ENCODE peak calls at places on chromosomes 12 and 14, in nine cellular contexts. Y is stimulated activated CD4-positive, alpha-beta T cell treated with anti-CD3 and anti-CD28 coated beads, TNF-alpha, amount 100 ng/mL, for 1 hour; E is effector CD4-positive, alpha-beta T cell; U is stimulated activated naive CD8-positive, alpha-beta T cell treated with anti-CD3 and anti-CD28 coated beads, Interleukin-15, amount 100 ng/mL, for 72 hours; C is T-helper 17 cell; Z is HuH-7; O is nucleus accumbens; M is NCI-H2171 treated with DMSO at 0.1 percent for 48 hours; W is thoracic aorta. I is an unnamed sample.

GRCh38 chr12:60689137-60689536 is 1093.3 kb downstream of the SLC16A7 start:
- DNase-seq in Y (no peak), O (no peak), W (no peak), E (no peak), Z (no peak), C (no peak), M (no peak), U (no peak), I (no peak)

GRCh38 chr12:54546511-54546910 is 2.9 kb upstream of the PDE1B start:
- DNase-seq in W (no peak), C (no peak), M (no peak), U (no peak), O (no peak), E (no peak), Y (no peak), Z (no peak), I (no peak)

GRCh38 chr12:46124132-46124847 is 133.9 kb upstream of the SCAF11 start:
- DNase-seq in C (no peak), E (no peak), Z (no peak), M (no peak), O (no peak), W (no peak), U (no peak), Y (no peak), I (no peak)

GRCh38 chr12:6533653-6534157 is 612 bp upstream of the GAPDH start:
- DNase-seq in U (no peak), Y (no peak), M (peak), W (no peak), O (peak), Z (peak), E (peak), C (peak), I (peak)

GRCh38 chr12:82527165-82527780 is 159.4 kb upstream of the TMTC2 start:
- DNase-seq in Z (peak), U (peak), W (no peak), E (peak), C (no peak), O (no peak), Y (no peak), M (peak), I (no peak)

GRCh38 chr14:31965735-31966598 is 111.1 kb upstream of the ARHGAP5 start:
- DNase-seq in O (no peak), Z (peak), U (no peak), M (no peak), Y (no peak), W (no peak), C (no peak), E (no peak), I (no peak)

GRCh38 chr12:130385193-130385592 is 47.5 kb downstream of the PIWIL1 start:
- DNase-seq in E (no peak), W (no peak), Z (no peak), U (no peak), M (no peak), C (no peak), O (no peak), Y (no peak), I (no peak)

GRCh38 chr12:48973992-48974673 is 2.6 kb upstream of the WNT10B start:
- DNase-seq in M (no peak), W (no peak), U (peak), Z (peak), C (no peak), O (no peak), E (peak), Y (no peak), I (peak)

GRCh38 chr12:64824500-64825142 is at the start of gene TBC1D30:
- DNase-seq in E (no peak), C (no peak), U (peak), W (no peak), Y (no peak), Z (peak), M (peak), O (no peak), I (no peak)

I was measured in effector CD8-positive, alpha-beta T cell.